ENCODE peak calls at places on chromosomes 4 and X, in four cellular contexts. One of them, this sample, is unnamed.

GRCh38 chrX:150489359-150490015 is 78.9 kb upstream of the MTM1 start:
- DNase-seq in GM12878: no peak
- DNase-seq in HL-60: no peak
- DNase-seq in K562: no peak
- DNase-seq in this sample: no peak

GRCh38 chrX:101759000-101759399 is 99.3 kb upstream of the ARMCX2 start:
- DNase-seq in HL-60: no peak
- DNase-seq in GM12878: no peak
- DNase-seq in K562: peak; percentile 22
- DNase-seq in this sample: peak; percentile 1

GRCh38 chrX:42432552-42432951 is 345.4 kb downstream of the PPP1R2C start:
- DNase-seq in GM12878: no peak
- DNase-seq in K562: no peak
- DNase-seq in HL-60: no peak
- DNase-seq in this sample: no peak

GRCh38 chrX:14357314-14357713 is 172.0 kb upstream of the GLRA2 start:
- DNase-seq in HL-60: no peak
- DNase-seq in GM12878: no peak
- DNase-seq in K562: no peak
- DNase-seq in this sample: no peak

GRCh38 chrX:30816079-30816478 is 73.0 kb downstream of the TAB3 start:
- DNase-seq in HL-60: no peak
- DNase-seq in GM12878: no peak
- DNase-seq in K562: no peak
- DNase-seq in this sample: no peak

GRCh38 chr4:53189011-53189410 is 176.8 kb downstream of the SCFD2 start:
- DNase-seq in K562: no peak
- DNase-seq in GM12878: no peak
- DNase-seq in HL-60: no peak
- DNase-seq in this sample: no peak

GRCh38 chr4:99403380-99404194 is 31.6 kb downstream of the ADH7 start:
- DNase-seq in HL-60: no peak
- DNase-seq in GM12878: peak; percentile 59
- DNase-seq in K562: no peak
- DNase-seq in this sample: no peak

GRCh38 chr4:162838671-162839070 is 328.0 kb downstream of the NAF1 start:
- DNase-seq in K562: no peak
- DNase-seq in HL-60: no peak
- DNase-seq in GM12878: no peak
- DNase-seq in this sample: no peak

GRCh38 chr4:137623013-137623412 is 90.7 kb upstream of the PCDH18 start:
- DNase-seq in GM12878: no peak
- DNase-seq in K562: no peak
- DNase-seq in HL-60: no peak
- DNase-seq in this sample: no peak

GRCh38 chr4:127788517-127788916 is 6.4 kb downstream of the HSPA4L start:
- DNase-seq in GM12878: no peak
- DNase-seq in HL-60: no peak
- DNase-seq in K562: no peak
- DNase-seq in this sample: no peak

GRCh38 chr4:73413294-73413755 is 9.2 kb downstream of the ALB start:
- DNase-seq in HL-60: no peak
- DNase-seq in GM12878: no peak
- DNase-seq in K562: no peak
- DNase-seq in this sample: no peak

GRCh38 chrX:22433292-22434070 is 160.8 kb downstream of the CBLL2 start:
- DNase-seq in GM12878: no peak
- DNase-seq in K562: no peak
- DNase-seq in HL-60: no peak
- DNase-seq in this sample: no peak

GRCh38 chrX:2545144-2545543 is 44.4 kb upstream of the DHRSX start:
- DNase-seq in HL-60: no peak
- DNase-seq in K562: no peak
- DNase-seq in GM12878: no peak
- DNase-seq in this sample: no peak

GRCh38 chr4:17490575-17491059 is 21.3 kb downstream of the QDPR start:
- DNase-seq in K562: no peak
- DNase-seq in GM12878: no peak
- DNase-seq in HL-60: no peak
- DNase-seq in this sample: no peak

GRCh38 chrX:71514367-71515038 is 18.4 kb upstream of the OGT start:
- DNase-seq in GM12878: peak; percentile 58
- DNase-seq in K562: no peak
- DNase-seq in HL-60: no peak
- DNase-seq in this sample: no peak

GRCh38 chr4:10015140-10015753 is 6.0 kb downstream of the SLC2A9 start:
- DNase-seq in GM12878: no peak
- DNase-seq in K562: no peak
- DNase-seq in HL-60: no peak
- DNase-seq in this sample: no peak

GRCh38 chr4:100880012-100880411 is 362.2 kb upstream of the EMCN start:
- DNase-seq in GM12878: no peak
- DNase-seq in K562: no peak
- DNase-seq in HL-60: no peak
- DNase-seq in this sample: no peak

GRCh38 chr4:185761352-185762235 is 50.4 kb downstream of the SORBS2 start:
- DNase-seq in K562: no peak
- DNase-seq in HL-60: no peak
- DNase-seq in GM12878: no peak
- DNase-seq in this sample: no peak
- TF ChIP-seq SPI1 in K562: no peak
- TF ChIP-seq SPI1 in HL-60: no peak
- TF ChIP-seq SPI1 in GM12878: no peak
- TF ChIP-seq SPI1 in this sample: no peak

DNA sequence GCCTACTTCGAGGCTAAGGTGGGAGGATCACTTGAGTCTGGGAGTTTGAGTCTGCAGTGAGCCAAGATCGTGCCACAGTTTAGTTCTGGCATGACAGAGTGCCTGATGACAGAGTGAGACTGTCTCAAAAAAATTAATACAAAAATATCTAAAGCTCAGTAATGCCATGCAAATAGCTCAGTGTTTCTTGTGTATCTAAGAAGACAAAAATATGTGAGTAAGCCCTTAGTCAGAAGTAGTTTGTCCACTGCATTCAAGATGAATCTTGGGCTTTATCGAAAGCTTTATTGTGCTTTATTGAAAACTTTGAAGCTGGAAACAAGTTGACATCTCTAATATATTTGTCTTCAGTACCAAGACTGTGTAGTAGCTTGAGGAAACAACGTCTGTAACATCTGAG is 115.9 kb downstream of the GPAT3 start:
- DNase-seq in HL-60: no peak
- DNase-seq in GM12878: no peak
- DNase-seq in K562: no peak
- DNase-seq in this sample: no peak
- TF ChIP-seq SPI1 in HL-60: no peak
- TF ChIP-seq SPI1 in GM12878: no peak
- TF ChIP-seq SPI1 in K562: no peak
- TF ChIP-seq SPI1 in this sample: no peak

GRCh38 chrX:51332188-51332942 is at the start of gene NUDT10:
- DNase-seq in K562: no peak
- DNase-seq in HL-60: no peak
- DNase-seq in GM12878: no peak
- DNase-seq in this sample: no peak
- TF ChIP-seq SPI1 in K562: no peak
- TF ChIP-seq SPI1 in HL-60: no peak
- TF ChIP-seq SPI1 in GM12878: no peak
- TF ChIP-seq SPI1 in this sample: no peak

GRCh38 chr4:121593760-121594159 is 103.0 kb downstream of the ANXA5 start:
- DNase-seq in K562: no peak
- DNase-seq in HL-60: no peak
- DNase-seq in GM12878: no peak
- DNase-seq in this sample: no peak
- TF ChIP-seq SPI1 in K562: no peak
- TF ChIP-seq SPI1 in HL-60: no peak
- TF ChIP-seq SPI1 in GM12878: no peak
- TF ChIP-seq SPI1 in this sample: no peak

GRCh38 chr4:30718021-30718888 is 1.9 kb upstream of the PCDH7 start:
- DNase-seq in HL-60: no peak
- DNase-seq in GM12878: no peak
- DNase-seq in K562: no peak
- DNase-seq in this sample: no peak

GRCh38 chr4:30717208-30718020 is 2.8 kb upstream of the PCDH7 start:
- DNase-seq in GM12878: no peak
- DNase-seq in K562: no peak
- DNase-seq in HL-60: no peak
- DNase-seq in this sample: no peak

GRCh38 chr4:30719363-30720020 is 677 bp upstream of the PCDH7 start:
- DNase-seq in K562: no peak
- DNase-seq in HL-60: no peak
- DNase-seq in GM12878: no peak
- DNase-seq in this sample: no peak

GRCh38 chr4:30720021-30720655 is at the start of gene PCDH7:
- DNase-seq in K562: no peak
- DNase-seq in GM12878: no peak
- DNase-seq in HL-60: no peak
- DNase-seq in this sample: no peak

DNA sequence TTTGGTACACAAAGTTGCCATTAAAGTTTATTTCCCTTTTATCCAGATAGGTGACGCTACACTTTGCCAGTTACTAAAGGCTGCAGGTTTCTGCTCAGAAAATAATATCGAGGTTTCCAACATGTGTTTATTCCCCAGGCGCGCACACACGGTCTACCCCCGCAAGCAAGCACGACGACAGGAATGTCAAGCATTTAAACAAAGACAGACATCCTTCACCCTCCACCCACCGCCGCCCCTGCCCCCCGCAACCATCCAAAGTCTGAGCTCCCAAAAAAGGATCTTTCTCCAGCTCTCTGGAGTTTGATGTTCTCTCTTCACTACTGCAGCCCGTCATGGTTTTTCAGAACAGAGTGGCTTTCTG is 1.3 kb upstream of the PCDH7 start:
- DNase-seq in HL-60: no peak
- DNase-seq in K562: no peak
- DNase-seq in GM12878: no peak
- DNase-seq in this sample: no peak
- TF ChIP-seq SPI1 in HL-60: no peak
- TF ChIP-seq SPI1 in K562: no peak
- TF ChIP-seq SPI1 in GM12878: no peak
- TF ChIP-seq SPI1 in this sample: no peak

GRCh38 chrX:78796916-78797315 is 49.4 kb downstream of the LPAR4 start:
- DNase-seq in GM12878: no peak
- DNase-seq in K562: no peak
- DNase-seq in HL-60: peak; percentile 37
- DNase-seq in this sample: no peak
- TF ChIP-seq SPI1 in GM12878: no peak
- TF ChIP-seq SPI1 in K562: no peak
- TF ChIP-seq SPI1 in HL-60: no peak
- TF ChIP-seq SPI1 in this sample: no peak

GRCh38 chr4:168480991-168481588 is 798 bp upstream of the DDX60L start:
- DNase-seq in K562: peak; percentile 9
- DNase-seq in GM12878: peak; percentile 16
- DNase-seq in HL-60: peak; percentile 52
- DNase-seq in this sample: peak; percentile 8
- TF ChIP-seq SPI1 in K562: no peak
- TF ChIP-seq SPI1 in GM12878: no peak
- TF ChIP-seq SPI1 in HL-60: peak; percentile 57
- TF ChIP-seq SPI1 in this sample: no peak

DNA sequence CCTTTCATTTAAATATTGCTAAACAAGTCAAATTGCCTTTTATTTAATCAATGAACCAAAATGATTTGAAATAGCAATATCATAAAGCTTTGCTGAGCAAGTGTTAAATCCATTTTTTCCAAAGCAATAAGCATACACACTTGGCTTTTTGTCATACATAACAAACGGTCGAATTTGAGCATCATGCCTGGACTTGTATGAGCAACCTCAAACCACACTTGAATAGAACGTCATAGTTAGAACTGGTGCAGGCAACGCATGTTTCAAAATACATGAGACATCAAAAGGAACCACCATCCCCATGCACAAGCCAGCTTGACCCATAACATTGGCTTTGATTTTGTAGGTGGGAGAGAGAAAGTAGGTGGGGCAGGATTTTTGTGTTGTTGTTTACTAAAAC is 812.3 kb upstream of the FRG1 start:
- DNase-seq in K562: no peak
- DNase-seq in HL-60: no peak
- DNase-seq in GM12878: no peak
- DNase-seq in this sample: no peak
- TF ChIP-seq SPI1 in K562: no peak
- TF ChIP-seq SPI1 in HL-60: no peak
- TF ChIP-seq SPI1 in GM12878: no peak
- TF ChIP-seq SPI1 in this sample: no peak

DNA sequence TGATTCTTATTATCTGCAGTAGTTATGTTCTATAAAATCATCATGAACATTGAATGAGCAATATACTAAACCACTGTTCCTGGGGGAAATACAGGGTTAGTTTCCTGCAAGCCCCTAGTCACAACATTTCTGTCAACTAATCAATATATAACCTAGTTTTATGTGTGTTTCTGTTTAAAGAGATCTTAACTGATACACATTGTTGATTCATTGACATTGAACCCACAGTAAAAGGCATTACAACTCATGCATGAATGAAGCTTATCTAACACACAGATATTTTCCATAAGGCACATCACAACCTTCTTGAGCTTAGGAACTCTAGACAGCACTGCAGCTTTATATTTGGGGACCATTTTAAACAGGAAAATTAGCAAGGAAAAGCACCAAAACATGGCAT is 134.2 kb downstream of the CAMK2D start:
- DNase-seq in HL-60: no peak
- DNase-seq in GM12878: no peak
- DNase-seq in K562: no peak
- DNase-seq in this sample: no peak
- TF ChIP-seq SPI1 in HL-60: no peak
- TF ChIP-seq SPI1 in GM12878: no peak
- TF ChIP-seq SPI1 in K562: no peak
- TF ChIP-seq SPI1 in this sample: no peak

GRCh38 chrX:15511563-15511962 is 11.0 kb downstream of the BMX start:
- DNase-seq in HL-60: no peak
- DNase-seq in K562: no peak
- DNase-seq in GM12878: no peak
- DNase-seq in this sample: no peak
- TF ChIP-seq SPI1 in HL-60: no peak
- TF ChIP-seq SPI1 in K562: no peak
- TF ChIP-seq SPI1 in GM12878: no peak
- TF ChIP-seq SPI1 in this sample: no peak

This sample was measured in GM12891.